ENCODE peak calls at places on chromosomes 11 and 22, in seven cellular contexts. H is HS-27A; K is sciatic nerve; Q is NCI-H82; D is OCI-LY7; U is AML-193; T is stimulated activated CD8-positive, alpha-beta memory T cell treated with anti-CD3 and anti-CD28 coated beads, Interleukin-2, amount 100 ng/mL, for 1 hour. W is an unnamed sample.

GRCh38 chr22:22820626-22821025 is 67.0 kb upstream of the IGLL5 start:
- DNase-seq in T (no peak), H (no peak), U (no peak), K (no peak), D (peak), Q (no peak), W (no peak)

GRCh38 chr22:36239150-36239400 is 252 bp downstream of the APOL2 start:
- DNase-seq in K (no peak), U (no peak), D (no peak), T (no peak), H (no peak), Q (no peak), W (no peak)

GRCh38 chr11:120878781-120879180 is 145.1 kb upstream of the TBCEL start:
- DNase-seq in T (no peak), H (no peak), Q (no peak), U (no peak), D (no peak), K (no peak), W (no peak)

GRCh38 chr22:31776231-31776630 is 22.4 kb downstream of the DEPDC5 start:
- DNase-seq in K (no peak), Q (no peak), D (no peak), U (no peak), H (no peak), T (no peak), W (no peak)

GRCh38 chr22:30474683-30475424 is 3.0 kb upstream of the SEC14L3 start:
- DNase-seq in Q (no peak), H (no peak), T (no peak), K (no peak), D (no peak), U (no peak), W (no peak)

GRCh38 chr11:131284041-131284440 is 86.4 kb upstream of the NTM start:
- DNase-seq in K (no peak), Q (no peak), D (no peak), T (no peak), U (no peak), H (no peak), W (no peak)

GRCh38 chr11:10564692-10565318 is 3.7 kb downstream of the LYVE1 start:
- DNase-seq in K (no peak), U (peak), T (no peak), D (no peak), H (no peak), Q (no peak), W (no peak)

GRCh38 chr11:116835042-116835772 is 2.2 kb downstream of the APOA1 start:
- DNase-seq in Q (no peak), U (peak), D (peak), H (no peak), T (no peak), K (peak), W (no peak)

GRCh38 chr11:72824811-72825505 is 10.7 kb downstream of the ATG16L2 start:
- DNase-seq in H (no peak), D (no peak), T (no peak), K (no peak), Q (no peak), U (no peak), W (no peak)

GRCh38 chr11:125272822-125273221 is 108.3 kb downstream of the PKNOX2 start:
- DNase-seq in D (no peak), K (no peak), H (no peak), U (no peak), T (no peak), Q (no peak), W (no peak)

GRCh38 chr22:40004836-40005235 is 10.1 kb downstream of the FAM83F start:
- DNase-seq in T (no peak), D (no peak), Q (peak), K (no peak), H (no peak), U (no peak), W (no peak)

GRCh38 chr11:100004541-100004940 is 682.5 kb upstream of the ARHGAP42 start:
- DNase-seq in U (no peak), Q (no peak), D (no peak), K (no peak), H (no peak), T (no peak), W (no peak)

GRCh38 chr22:43992331-43992821 is 31.7 kb upstream of the PARVB start:
- DNase-seq in U (no peak), Q (no peak), H (no peak), D (no peak), K (no peak), T (no peak), W (no peak)

GRCh38 chr11:94276943-94277342 is 27.4 kb upstream of the IZUMO1R start:
- DNase-seq in D (no peak), U (no peak), T (no peak), Q (no peak), H (no peak), K (no peak), W (no peak)